ENCODE peak calls at places on chromosomes 5 and 9, in eight cellular contexts. Y is AML-193; U is neural progenitor cell; Z is T-helper 2 cell; T is LHCN-M2; D is PC-3; B is HCT116; E is activated T-helper 2 cell treated with anti-CD3 and anti-CD28 coated beads, Interferon-gamma antibody, Interleukin-2, Interleukin-4, amounts not matched to agents 10 μg/mL and 5 μg/mL and 100 μg/mL, durations not matched to agents 14 hours and 24 hours and 36 hours. P is an unnamed sample.

GRCh38 chr5:175681045-175681974 is 23.4 kb downstream of the HRH2 start:
- DNase-seq in E (no peak), B (no peak), Y (no peak), Z (no peak), U (no peak), D (no peak), T (no peak), P (no peak)

GRCh38 chr5:40503438-40503837 is 176.3 kb upstream of the PTGER4 start:
- DNase-seq in Z (peak), Y (no peak), E (no peak), T (peak), U (no peak), B (no peak), D (peak), P (peak)

GRCh38 chr9:6150483-6150882 is 65.1 kb upstream of the IL33 start:
- DNase-seq in Z (no peak), U (no peak), D (no peak), E (no peak), B (no peak), Y (no peak), T (no peak), P (no peak)

GRCh38 chr9:133344071-133344470 is 3.9 kb downstream of the MED22 start:
- DNase-seq in D (no peak), T (no peak), Y (no peak), E (no peak), B (no peak), Z (no peak), U (no peak), P (no peak)

GRCh38 chr9:94445846-94446245 is 109.0 kb upstream of the PCAT7 start:
- DNase-seq in U (peak), D (no peak), T (no peak), Z (no peak), B (no peak), Y (no peak), E (no peak), P (no peak)

GRCh38 chr5:64229163-64229774 is 63.6 kb downstream of the RNF180 start:
- DNase-seq in Y (peak), B (no peak), E (no peak), D (peak), Z (peak), U (peak), T (peak), P (peak)

GRCh38 chr5:156815988-156816599 is 34.0 kb upstream of the PPP1R2B start:
- DNase-seq in E (no peak), T (peak), B (no peak), Y (peak), D (peak), U (peak), Z (peak), P (peak)

GRCh38 chr5:65035212-65036206 is 266.8 kb downstream of the CWC27 start:
- DNase-seq in Z (peak), E (peak), D (peak), B (peak), Y (peak), U (peak), T (peak), P (peak)

GRCh38 chr9:131530546-131530929 is 525 bp downstream of the UCK1 start:
- DNase-seq in Y (no peak), D (peak), Z (no peak), U (peak), B (no peak), E (no peak), T (peak), P (peak)

P was measured in HCEC 1CT.